ENCODE peak calls at places on chromosomes 7 and 10, in eight cellular contexts. S, E, L, V, O, I, J and G are unnamed samples.

GRCh38 chr7:120402801-120403200 is 129.8 kb downstream of the KCND2 start:
- DNase-seq in S (no peak), E (no peak), L (no peak), V (no peak), O (no peak), I (no peak), J (no peak), G (no peak)

GRCh38 chr10:4650572-4650971 is 175.4 kb upstream of the AKR1E2 start:
- DNase-seq in S (no peak), E (peak; percentile 39), L (no peak), V (no peak), O (no peak), I (no peak), J (no peak), G (no peak)

GRCh38 chr10:81101062-81101461 is 563.4 kb downstream of the SH2D4B start:
- DNase-seq in S (no peak), E (no peak), L (no peak), V (no peak), O (no peak), I (no peak), J (no peak), G (no peak)

GRCh38 chr7:26646666-26647065 is 217.7 kb downstream of the SKAP2 start:
- DNase-seq in S (no peak), E (no peak), L (no peak), V (no peak), O (no peak), I (no peak), J (no peak), G (no peak)

GRCh38 chr7:123823898-123824753 is 20.8 kb upstream of the HYAL4 start:
- DNase-seq in S (no peak), E (no peak), L (no peak), V (no peak), O (no peak), I (no peak), J (peak; percentile 67), G (no peak)

GRCh38 chr10:119342017-119342734 is 134.8 kb downstream of the GRK5 start:
- DNase-seq in S (no peak), E (no peak), L (no peak), V (no peak), O (no peak), I (no peak), J (no peak), G (no peak)

GRCh38 chr7:12623885-12624498 is 53.5 kb downstream of the SCIN start:
- DNase-seq in S (no peak), E (no peak), L (no peak), V (no peak), O (peak; percentile 61), I (peak; percentile 50), J (no peak), G (peak; percentile 25)

GRCh38 chr10:114142018-114142417 is 32.0 kb downstream of the CCDC186 start:
- DNase-seq in S (no peak), E (no peak), L (no peak), V (no peak), O (no peak), I (no peak), J (no peak), G (no peak)

GRCh38 chr7:41148521-41148951 is 554.4 kb downstream of the INHBA start:
- DNase-seq in S (no peak), E (peak; percentile 96), L (no peak), V (no peak), O (no peak), I (peak; percentile 96), J (no peak), G (no peak)

GRCh38 chr7:35553498-35553897 is 141.4 kb downstream of the HERPUD2 start:
- DNase-seq in S (no peak), E (no peak), L (no peak), V (no peak), O (no peak), I (no peak), J (no peak), G (no peak)